ENCODE peak calls at places on chromosomes 11 and 22, in five cellular contexts. One of them, this sample, is unnamed.

GRCh38 chr11:19316434-19316833 is 75.7 kb upstream of the E2F8 start:
- DNase-seq in GM12891: no peak
- DNase-seq in K562: no peak
- DNase-seq in GM12878: no peak
- DNase-seq in H1: no peak
- DNase-seq in this sample: no peak

GRCh38 chr11:59216654-59217640 is 4.2 kb upstream of the MPEG1 start:
- DNase-seq in GM12891: no peak
- DNase-seq in K562: no peak
- DNase-seq in GM12878: peak
- DNase-seq in H1: no peak
- DNase-seq in this sample: no peak

GRCh38 chr11:108985611-108986279 is 320.9 kb downstream of the DDX10 start:
- DNase-seq in GM12891: no peak
- DNase-seq in K562: no peak
- DNase-seq in GM12878: no peak
- DNase-seq in H1: no peak
- DNase-seq in this sample: no peak

GRCh38 chr11:126601550-126602215 is 246.2 kb downstream of the ST3GAL4 start:
- DNase-seq in GM12878: no peak
- DNase-seq in GM12891: no peak
- DNase-seq in K562: no peak
- DNase-seq in H1: no peak
- DNase-seq in this sample: no peak

GRCh38 chr11:108733479-108734116 is 68.7 kb downstream of the DDX10 start:
- DNase-seq in H1: no peak
- DNase-seq in GM12878: peak
- DNase-seq in GM12891: peak
- DNase-seq in K562: no peak
- DNase-seq in this sample: no peak

GRCh38 chr11:107750313-107750712 is 38.5 kb upstream of the SLN start:
- DNase-seq in GM12878: no peak
- DNase-seq in H1: no peak
- DNase-seq in K562: no peak
- DNase-seq in GM12891: no peak
- DNase-seq in this sample: no peak

GRCh38 chr11:31974737-31975136 is 116.1 kb upstream of the RCN1 start:
- DNase-seq in K562: no peak
- DNase-seq in H1: no peak
- DNase-seq in GM12891: no peak
- DNase-seq in GM12878: no peak
- DNase-seq in this sample: no peak

GRCh38 chr11:94046796-94047195 is 25.6 kb downstream of the HEPHL1 start:
- DNase-seq in H1: no peak
- DNase-seq in GM12891: no peak
- DNase-seq in K562: no peak
- DNase-seq in GM12878: no peak
- DNase-seq in this sample: no peak

GRCh38 chr11:6438979-6439571 is 1.7 kb downstream of the HPX start:
- DNase-seq in GM12891: no peak
- DNase-seq in H1: no peak
- DNase-seq in GM12878: no peak
- DNase-seq in K562: peak
- DNase-seq in this sample: no peak

GRCh38 chr11:35330924-35331323 is 88.4 kb downstream of the SLC1A2 start:
- DNase-seq in GM12878: no peak
- DNase-seq in H1: no peak
- DNase-seq in GM12891: no peak
- DNase-seq in K562: no peak
- DNase-seq in this sample: no peak

GRCh38 chr11:128299132-128299726 is 288.1 kb downstream of the ETS1 start:
- DNase-seq in GM12878: peak
- DNase-seq in H1: no peak
- DNase-seq in GM12891: no peak
- DNase-seq in K562: no peak
- DNase-seq in this sample: no peak

GRCh38 chr11:62552465-62552782 is 5.8 kb upstream of the AHNAK start:
- DNase-seq in K562: no peak
- DNase-seq in GM12878: no peak
- DNase-seq in H1: no peak
- DNase-seq in GM12891: no peak
- DNase-seq in this sample: no peak

GRCh38 chr11:35227551-35228341 is 88.8 kb downstream of the CD44 start:
- DNase-seq in GM12878: no peak
- DNase-seq in H1: no peak
- DNase-seq in K562: no peak
- DNase-seq in GM12891: no peak
- DNase-seq in this sample: no peak

GRCh38 chr11:12457030-12457600 is 79.7 kb downstream of the PARVA start:
- DNase-seq in GM12891: no peak
- DNase-seq in GM12878: no peak
- DNase-seq in H1: no peak
- DNase-seq in K562: no peak
- DNase-seq in this sample: no peak

GRCh38 chr11:62974848-62975522 is 9.8 kb downstream of the SLC22A6 start:
- DNase-seq in GM12891: no peak
- DNase-seq in H1: peak
- DNase-seq in K562: peak
- DNase-seq in GM12878: no peak
- DNase-seq in this sample: no peak

GRCh38 chr22:44597616-44598015 is 99.6 kb upstream of the RTL6 start:
- DNase-seq in GM12878: no peak
- DNase-seq in GM12891: no peak
- DNase-seq in K562: no peak
- DNase-seq in H1: no peak
- DNase-seq in this sample: no peak

GRCh38 chr11:29446132-29446531 is 570.7 kb downstream of the KCNA4 start:
- DNase-seq in K562: no peak
- DNase-seq in GM12891: no peak
- DNase-seq in H1: no peak
- DNase-seq in GM12878: no peak
- DNase-seq in this sample: no peak

GRCh38 chr11:29447821-29448220 is 569.0 kb downstream of the KCNA4 start:
- DNase-seq in GM12891: no peak
- DNase-seq in H1: no peak
- DNase-seq in GM12878: no peak
- DNase-seq in K562: no peak
- DNase-seq in this sample: no peak

GRCh38 chr11:29448246-29448877 is 568.5 kb downstream of the KCNA4 start:
- DNase-seq in GM12891: no peak
- DNase-seq in K562: no peak
- DNase-seq in H1: no peak
- DNase-seq in GM12878: no peak
- DNase-seq in this sample: no peak

GRCh38 chr11:29449280-29450074 is 567.4 kb downstream of the KCNA4 start:
- DNase-seq in GM12878: no peak
- DNase-seq in GM12891: no peak
- DNase-seq in K562: no peak
- DNase-seq in H1: no peak
- DNase-seq in this sample: no peak

GRCh38 chr11:29452131-29452530 is 564.7 kb downstream of the KCNA4 start:
- DNase-seq in GM12878: no peak
- DNase-seq in H1: no peak
- DNase-seq in GM12891: no peak
- DNase-seq in K562: no peak
- DNase-seq in this sample: no peak
- TF ChIP-seq TAF1 in GM12878: no peak
- TF ChIP-seq TAF1 in H1: no peak
- TF ChIP-seq TAF1 in GM12891: no peak
- TF ChIP-seq TAF1 in K562: no peak
- TF ChIP-seq TAF1 in this sample: no peak

GRCh38 chr11:112543390-112543789 is 282.7 kb upstream of the PLET1 start:
- DNase-seq in GM12878: no peak
- DNase-seq in K562: no peak
- DNase-seq in GM12891: no peak
- DNase-seq in H1: no peak
- DNase-seq in this sample: no peak
- TF ChIP-seq POLR2AphosphoS5 in GM12878: no peak
- TF ChIP-seq POLR2AphosphoS5 in K562: no peak
- TF ChIP-seq POLR2AphosphoS5 in GM12891: no peak
- TF ChIP-seq POLR2AphosphoS5 in H1: no peak
- TF ChIP-seq POLR2AphosphoS5 in this sample: no peak

GRCh38 chr22:33796494-33796893 is 123.8 kb downstream of the LARGE1 start:
- DNase-seq in K562: no peak
- DNase-seq in H1: no peak
- DNase-seq in GM12891: no peak
- DNase-seq in GM12878: no peak
- DNase-seq in this sample: no peak
- TF ChIP-seq POLR2A in K562: no peak
- TF ChIP-seq POLR2A in H1: no peak
- TF ChIP-seq POLR2A in GM12891: no peak
- TF ChIP-seq POLR2A in GM12878: no peak
- TF ChIP-seq POLR2A in this sample: no peak

GRCh38 chr11:86047275-86047991 is 21.5 kb downstream of the PICALM start:
- DNase-seq in GM12878: no peak
- DNase-seq in GM12891: no peak
- DNase-seq in H1: no peak
- DNase-seq in K562: no peak
- DNase-seq in this sample: no peak
- TF ChIP-seq TAF1 in GM12878: no peak
- TF ChIP-seq TAF1 in GM12891: no peak
- TF ChIP-seq TAF1 in H1: no peak
- TF ChIP-seq TAF1 in K562: no peak
- TF ChIP-seq TAF1 in this sample: no peak